ENCODE peak calls at places on chromosomes 5 and 9, in ten cellular contexts. One of them, this sample, is unnamed.
A peak's percentile ranks its signal among the peaks of the same experiment; 100 is the strongest.

GRCh38 chr5:178180141-178180863 is 6.9 kb downstream of the GMCL2 start:
- DNase-seq in choroid plexus epithelial cell: no peak
- DNase-seq in cardiac muscle cell: no peak
- DNase-seq in GM23338: peak; percentile 96
- DNase-seq in mammary epithelial cell: no peak
- DNase-seq in A549: no peak
- DNase-seq in CD8-positive, alpha-beta T cell: no peak
- DNase-seq in left ventricle myocardium inferior: no peak
- DNase-seq in PC-3: no peak
- DNase-seq in ovary: no peak
- DNase-seq in this sample: no peak

GRCh38 chr9:101354765-101355708 is 29.8 kb downstream of the BAAT start:
- DNase-seq in GM23338: no peak
- DNase-seq in PC-3: no peak
- DNase-seq in A549: no peak
- DNase-seq in choroid plexus epithelial cell: no peak
- DNase-seq in ovary: no peak
- DNase-seq in mammary epithelial cell: no peak
- DNase-seq in cardiac muscle cell: no peak
- DNase-seq in left ventricle myocardium inferior: no peak
- DNase-seq in CD8-positive, alpha-beta T cell: no peak
- DNase-seq in this sample: no peak

GRCh38 chr5:76804266-76804665 is 14.6 kb upstream of the F2RL1 start:
- DNase-seq in A549: peak; percentile 81
- DNase-seq in PC-3: peak; percentile 66
- DNase-seq in ovary: no peak
- DNase-seq in GM23338: no peak
- DNase-seq in choroid plexus epithelial cell: peak; percentile 92
- DNase-seq in mammary epithelial cell: no peak
- DNase-seq in cardiac muscle cell: no peak
- DNase-seq in left ventricle myocardium inferior: no peak
- DNase-seq in CD8-positive, alpha-beta T cell: no peak
- DNase-seq in this sample: no peak

GRCh38 chr9:116701940-116702642 is 15.0 kb downstream of the TRIM32 start:
- DNase-seq in choroid plexus epithelial cell: peak; percentile 26
- DNase-seq in GM23338: no peak
- DNase-seq in left ventricle myocardium inferior: no peak
- DNase-seq in CD8-positive, alpha-beta T cell: no peak
- DNase-seq in PC-3: peak; percentile 12
- DNase-seq in A549: no peak
- DNase-seq in mammary epithelial cell: peak; percentile 67
- DNase-seq in ovary: no peak
- DNase-seq in cardiac muscle cell: no peak
- DNase-seq in this sample: no peak

GRCh38 chr5:62206150-62206829 is 99.7 kb upstream of the KIF2A start:
- DNase-seq in CD8-positive, alpha-beta T cell: no peak
- DNase-seq in ovary: no peak
- DNase-seq in cardiac muscle cell: peak; percentile 6
- DNase-seq in GM23338: peak; percentile 78
- DNase-seq in PC-3: peak; percentile 17
- DNase-seq in choroid plexus epithelial cell: peak; percentile 25
- DNase-seq in mammary epithelial cell: no peak
- DNase-seq in A549: peak; percentile 28
- DNase-seq in left ventricle myocardium inferior: no peak
- DNase-seq in this sample: peak; percentile 12

GRCh38 chr5:3297852-3298251 is 297.8 kb upstream of the IRX1 start:
- DNase-seq in cardiac muscle cell: no peak
- DNase-seq in left ventricle myocardium inferior: no peak
- DNase-seq in A549: no peak
- DNase-seq in CD8-positive, alpha-beta T cell: no peak
- DNase-seq in choroid plexus epithelial cell: no peak
- DNase-seq in GM23338: no peak
- DNase-seq in PC-3: no peak
- DNase-seq in ovary: no peak
- DNase-seq in mammary epithelial cell: no peak
- DNase-seq in this sample: no peak

GRCh38 chr9:121781143-121781542 is 129.7 kb downstream of the DAB2IP start:
- DNase-seq in cardiac muscle cell: no peak
- DNase-seq in mammary epithelial cell: no peak
- DNase-seq in GM23338: no peak
- DNase-seq in choroid plexus epithelial cell: no peak
- DNase-seq in left ventricle myocardium inferior: no peak
- DNase-seq in ovary: no peak
- DNase-seq in CD8-positive, alpha-beta T cell: no peak
- DNase-seq in PC-3: no peak
- DNase-seq in A549: no peak
- DNase-seq in this sample: no peak

GRCh38 chr9:77215874-77216273 is 38.5 kb downstream of the VPS13A start:
- DNase-seq in GM23338: peak; percentile 19
- DNase-seq in PC-3: no peak
- DNase-seq in cardiac muscle cell: peak; percentile 40
- DNase-seq in A549: no peak
- DNase-seq in CD8-positive, alpha-beta T cell: no peak
- DNase-seq in ovary: no peak
- DNase-seq in mammary epithelial cell: no peak
- DNase-seq in left ventricle myocardium inferior: no peak
- DNase-seq in choroid plexus epithelial cell: peak; percentile 74
- DNase-seq in this sample: no peak

GRCh38 chr5:64458948-64459347 is 46.9 kb upstream of the RGS7BP start:
- DNase-seq in CD8-positive, alpha-beta T cell: no peak
- DNase-seq in cardiac muscle cell: no peak
- DNase-seq in choroid plexus epithelial cell: no peak
- DNase-seq in GM23338: no peak
- DNase-seq in A549: no peak
- DNase-seq in ovary: no peak
- DNase-seq in left ventricle myocardium inferior: no peak
- DNase-seq in mammary epithelial cell: no peak
- DNase-seq in PC-3: no peak
- DNase-seq in this sample: no peak

GRCh38 chr9:343773-344172 is 129.1 kb downstream of the DOCK8 start:
- DNase-seq in PC-3: no peak
- DNase-seq in CD8-positive, alpha-beta T cell: no peak
- DNase-seq in cardiac muscle cell: no peak
- DNase-seq in GM23338: no peak
- DNase-seq in A549: no peak
- DNase-seq in ovary: no peak
- DNase-seq in choroid plexus epithelial cell: no peak
- DNase-seq in left ventricle myocardium inferior: no peak
- DNase-seq in mammary epithelial cell: peak; percentile 54
- DNase-seq in this sample: no peak

GRCh38 chr9:118992813-118993747 is 376.2 kb downstream of the BRINP1 start:
- DNase-seq in choroid plexus epithelial cell: no peak
- DNase-seq in cardiac muscle cell: no peak
- DNase-seq in mammary epithelial cell: peak; percentile 42
- DNase-seq in ovary: no peak
- DNase-seq in GM23338: peak; percentile 12
- DNase-seq in CD8-positive, alpha-beta T cell: no peak
- DNase-seq in A549: no peak
- DNase-seq in left ventricle myocardium inferior: no peak
- DNase-seq in PC-3: no peak
- DNase-seq in this sample: no peak

GRCh38 chr9:4936277-4936676 is 48.8 kb upstream of the JAK2 start:
- DNase-seq in GM23338: no peak
- DNase-seq in left ventricle myocardium inferior: no peak
- DNase-seq in cardiac muscle cell: no peak
- DNase-seq in mammary epithelial cell: no peak
- DNase-seq in PC-3: no peak
- DNase-seq in A549: no peak
- DNase-seq in choroid plexus epithelial cell: no peak
- DNase-seq in CD8-positive, alpha-beta T cell: no peak
- DNase-seq in ovary: no peak
- DNase-seq in this sample: no peak

GRCh38 chr9:81035171-81035570 is 654.2 kb downstream of the TLE1 start:
- DNase-seq in ovary: no peak
- DNase-seq in GM23338: no peak
- DNase-seq in A549: no peak
- DNase-seq in CD8-positive, alpha-beta T cell: no peak
- DNase-seq in PC-3: no peak
- DNase-seq in choroid plexus epithelial cell: peak; percentile 52
- DNase-seq in mammary epithelial cell: peak; percentile 41
- DNase-seq in cardiac muscle cell: peak; percentile 67
- DNase-seq in left ventricle myocardium inferior: no peak
- DNase-seq in this sample: no peak

GRCh38 chr9:124868511-124869465 is 6.9 kb downstream of the ARPC5L start:
- DNase-seq in GM23338: peak; percentile 92
- DNase-seq in mammary epithelial cell: peak; percentile 90
- DNase-seq in left ventricle myocardium inferior: peak; percentile 88
- DNase-seq in PC-3: peak; percentile 85
- DNase-seq in ovary: peak; percentile 83
- DNase-seq in cardiac muscle cell: peak; percentile 87
- DNase-seq in CD8-positive, alpha-beta T cell: peak; percentile 87
- DNase-seq in choroid plexus epithelial cell: peak; percentile 77
- DNase-seq in A549: peak; percentile 95
- DNase-seq in this sample: no peak
- TF ChIP-seq CTCF in GM23338: peak; percentile 26
- TF ChIP-seq CTCF in mammary epithelial cell: no peak
- TF ChIP-seq CTCF in left ventricle myocardium inferior: no peak
- TF ChIP-seq CTCF in PC-3: peak; percentile 2
- TF ChIP-seq CTCF in ovary: no peak
- TF ChIP-seq CTCF in cardiac muscle cell: peak; percentile 18
- TF ChIP-seq CTCF in CD8-positive, alpha-beta T cell: no peak
- TF ChIP-seq CTCF in choroid plexus epithelial cell: peak; percentile 36
- TF ChIP-seq CTCF in A549: peak; percentile 35
- TF ChIP-seq CTCF in this sample: peak; percentile 18

GRCh38 chr5:139543423-139543991 is 17.6 kb upstream of the UBE2D2 start:
- DNase-seq in ovary: no peak
- DNase-seq in GM23338: peak; percentile 82
- DNase-seq in CD8-positive, alpha-beta T cell: peak; percentile 34
- DNase-seq in choroid plexus epithelial cell: peak; percentile 27
- DNase-seq in left ventricle myocardium inferior: peak; percentile 77
- DNase-seq in A549: no peak
- DNase-seq in cardiac muscle cell: peak; percentile 59
- DNase-seq in mammary epithelial cell: no peak
- DNase-seq in PC-3: no peak
- DNase-seq in this sample: no peak
- H3K4me3 ChIP-seq in ovary: no peak overlapping the region
- H3K4me3 ChIP-seq in GM23338: peak overlapping the region; percentile 26
- H3K4me3 ChIP-seq in CD8-positive, alpha-beta T cell: peak overlapping the region; percentile 47
- H3K4me3 ChIP-seq in choroid plexus epithelial cell: peak overlapping the region; percentile 37
- H3K4me3 ChIP-seq in left ventricle myocardium inferior: peak overlapping the region; percentile 56
- H3K4me3 ChIP-seq in A549: no peak overlapping the region
- H3K4me3 ChIP-seq in cardiac muscle cell: no peak overlapping the region
- H3K4me3 ChIP-seq in mammary epithelial cell: no peak overlapping the region
- H3K4me3 ChIP-seq in PC-3: no peak overlapping the region
- H3K4me3 ChIP-seq in this sample: no peak overlapping the region

GRCh38 chr5:92237896-92238295 is 854.8 kb upstream of the ARRDC3 start:
- DNase-seq in choroid plexus epithelial cell: no peak
- DNase-seq in cardiac muscle cell: no peak
- DNase-seq in GM23338: no peak
- DNase-seq in PC-3: peak; percentile 1
- DNase-seq in mammary epithelial cell: peak; percentile 36
- DNase-seq in ovary: no peak
- DNase-seq in left ventricle myocardium inferior: no peak
- DNase-seq in CD8-positive, alpha-beta T cell: no peak
- DNase-seq in A549: no peak
- DNase-seq in this sample: no peak

GRCh38 chr5:92242170-92242569 is 859.1 kb upstream of the ARRDC3 start:
- DNase-seq in A549: no peak
- DNase-seq in cardiac muscle cell: no peak
- DNase-seq in mammary epithelial cell: no peak
- DNase-seq in choroid plexus epithelial cell: peak; percentile 4
- DNase-seq in CD8-positive, alpha-beta T cell: no peak
- DNase-seq in ovary: no peak
- DNase-seq in GM23338: no peak
- DNase-seq in PC-3: peak; percentile 3
- DNase-seq in left ventricle myocardium inferior: no peak
- DNase-seq in this sample: no peak
- TF ChIP-seq CTCF in A549: no peak
- TF ChIP-seq CTCF in cardiac muscle cell: no peak
- TF ChIP-seq CTCF in mammary epithelial cell: no peak
- TF ChIP-seq CTCF in choroid plexus epithelial cell: no peak
- TF ChIP-seq CTCF in CD8-positive, alpha-beta T cell: no peak
- TF ChIP-seq CTCF in ovary: no peak
- TF ChIP-seq CTCF in GM23338: no peak
- TF ChIP-seq CTCF in PC-3: no peak
- TF ChIP-seq CTCF in left ventricle myocardium inferior: no peak
- TF ChIP-seq CTCF in this sample: no peak

GRCh38 chr5:55925181-55925580 is 69.6 kb downstream of the IL6ST start:
- DNase-seq in choroid plexus epithelial cell: no peak
- DNase-seq in mammary epithelial cell: no peak
- DNase-seq in CD8-positive, alpha-beta T cell: no peak
- DNase-seq in left ventricle myocardium inferior: no peak
- DNase-seq in GM23338: no peak
- DNase-seq in ovary: no peak
- DNase-seq in A549: no peak
- DNase-seq in cardiac muscle cell: no peak
- DNase-seq in PC-3: no peak
- DNase-seq in this sample: no peak

GRCh38 chr5:55923177-55923872 is 71.4 kb downstream of the IL6ST start:
- DNase-seq in mammary epithelial cell: no peak
- DNase-seq in ovary: no peak
- DNase-seq in GM23338: peak; percentile 53
- DNase-seq in cardiac muscle cell: no peak
- DNase-seq in left ventricle myocardium inferior: peak; percentile 28
- DNase-seq in A549: no peak
- DNase-seq in CD8-positive, alpha-beta T cell: no peak
- DNase-seq in PC-3: peak; percentile 46
- DNase-seq in choroid plexus epithelial cell: no peak
- DNase-seq in this sample: no peak

GRCh38 chr5:55925677-55926076 is 69.1 kb downstream of the IL6ST start:
- DNase-seq in PC-3: no peak
- DNase-seq in ovary: no peak
- DNase-seq in GM23338: no peak
- DNase-seq in choroid plexus epithelial cell: no peak
- DNase-seq in mammary epithelial cell: no peak
- DNase-seq in A549: no peak
- DNase-seq in left ventricle myocardium inferior: no peak
- DNase-seq in cardiac muscle cell: no peak
- DNase-seq in CD8-positive, alpha-beta T cell: no peak
- DNase-seq in this sample: no peak

GRCh38 chr5:55924744-55925143 is 70.0 kb downstream of the IL6ST start:
- DNase-seq in PC-3: no peak
- DNase-seq in mammary epithelial cell: no peak
- DNase-seq in cardiac muscle cell: no peak
- DNase-seq in A549: no peak
- DNase-seq in ovary: no peak
- DNase-seq in CD8-positive, alpha-beta T cell: no peak
- DNase-seq in GM23338: no peak
- DNase-seq in left ventricle myocardium inferior: no peak
- DNase-seq in choroid plexus epithelial cell: no peak
- DNase-seq in this sample: no peak

DNA sequence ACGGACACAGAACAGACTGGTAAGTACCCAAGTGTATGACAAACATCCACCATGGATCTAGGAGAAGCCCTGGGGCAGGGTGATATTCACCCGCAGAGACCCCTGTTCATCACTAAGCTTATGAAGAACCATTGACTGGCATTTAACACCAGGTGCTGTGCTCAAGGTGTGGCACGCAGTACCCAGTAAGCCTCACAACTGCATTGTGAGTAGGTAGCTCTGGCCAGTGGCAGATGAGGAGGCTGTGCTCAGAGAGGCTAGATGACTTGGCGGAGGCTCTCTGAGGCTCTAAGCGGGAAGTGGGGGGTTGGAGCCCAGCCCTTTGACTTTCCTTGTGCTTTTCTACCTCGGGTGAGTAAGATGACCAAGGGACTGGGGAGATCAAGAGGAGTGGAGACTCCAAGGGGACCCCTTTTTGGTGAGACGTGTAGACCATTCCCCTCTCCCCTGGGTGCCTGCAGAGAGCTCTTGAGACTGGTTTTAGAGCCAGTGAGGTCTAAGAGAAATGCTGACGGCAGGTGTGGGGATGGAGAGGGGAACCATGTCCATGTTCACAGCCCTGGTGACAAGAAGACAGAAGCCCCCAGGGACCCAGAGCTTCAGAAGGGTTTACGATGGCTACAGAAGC is 70.8 kb downstream of the IL6ST start:
- DNase-seq in mammary epithelial cell: no peak
- DNase-seq in A549: no peak
- DNase-seq in choroid plexus epithelial cell: no peak
- DNase-seq in ovary: no peak
- DNase-seq in GM23338: no peak
- DNase-seq in cardiac muscle cell: no peak
- DNase-seq in PC-3: no peak
- DNase-seq in left ventricle myocardium inferior: no peak
- DNase-seq in CD8-positive, alpha-beta T cell: no peak
- DNase-seq in this sample: no peak
- H3K4me3 ChIP-seq in mammary epithelial cell: no peak overlapping the region
- H3K4me3 ChIP-seq in A549: no peak overlapping the region
- H3K4me3 ChIP-seq in choroid plexus epithelial cell: no peak overlapping the region
- H3K4me3 ChIP-seq in ovary: no peak overlapping the region
- H3K4me3 ChIP-seq in GM23338: no peak overlapping the region
- H3K4me3 ChIP-seq in cardiac muscle cell: no peak overlapping the region
- H3K4me3 ChIP-seq in PC-3: peak overlapping the region; percentile 62
- H3K4me3 ChIP-seq in left ventricle myocardium inferior: peak overlapping the region; percentile 59
- H3K4me3 ChIP-seq in CD8-positive, alpha-beta T cell: no peak overlapping the region
- H3K4me3 ChIP-seq in this sample: no peak overlapping the region

This sample was measured in HFF-Myc.